ENCODE peak calls at places on chromosomes 7 and 10, in four cellular contexts. One of them, this sample, is unnamed.

GRCh38 chr7:82375713-82376112 is 67.9 kb downstream of the CACNA2D1 start:
- DNase-seq in WTC11: no peak
- DNase-seq in H1: no peak
- DNase-seq in SK-N-SH: no peak
- DNase-seq in this sample: no peak

GRCh38 chr7:155213955-155214327 is 83.7 kb upstream of the INSIG1 start:
- DNase-seq in H1: no peak
- DNase-seq in WTC11: no peak
- DNase-seq in SK-N-SH: no peak
- DNase-seq in this sample: peak

GRCh38 chr10:21650353-21650752 is 116.3 kb downstream of the MLLT10 start:
- DNase-seq in SK-N-SH: peak
- DNase-seq in WTC11: no peak
- DNase-seq in H1: no peak
- DNase-seq in this sample: no peak

GRCh38 chr7:128827248-128827958 is 2.8 kb upstream of the FLNC start:
- DNase-seq in SK-N-SH: peak
- DNase-seq in H1: no peak
- DNase-seq in WTC11: no peak
- DNase-seq in this sample: peak

GRCh38 chr10:31768467-31768866 is 160.2 kb downstream of the ARHGAP12 start:
- DNase-seq in SK-N-SH: no peak
- DNase-seq in WTC11: no peak
- DNase-seq in H1: no peak
- DNase-seq in this sample: no peak

GRCh38 chr7:28151965-28152364 is 28.6 kb downstream of the JAZF1 start:
- DNase-seq in SK-N-SH: no peak
- DNase-seq in H1: no peak
- DNase-seq in WTC11: no peak
- DNase-seq in this sample: no peak

GRCh38 chr10:35690534-35690933 is 48.4 kb upstream of the FZD8 start:
- DNase-seq in H1: no peak
- DNase-seq in SK-N-SH: no peak
- DNase-seq in WTC11: no peak
- DNase-seq in this sample: no peak

GRCh38 chr7:98810166-98810802 is 59.5 kb downstream of the TMEM130 start:
- DNase-seq in WTC11: no peak
- DNase-seq in H1: no peak
- DNase-seq in SK-N-SH: peak
- DNase-seq in this sample: no peak

GRCh38 chr7:106283831-106284515 is 810 bp downstream of the NAMPT start:
- DNase-seq in SK-N-SH: no peak
- DNase-seq in H1: no peak
- DNase-seq in WTC11: no peak
- DNase-seq in this sample: peak

GRCh38 chr7:112740667-112741066 is 49.5 kb downstream of the TMEM168 start:
- DNase-seq in H1: no peak
- DNase-seq in SK-N-SH: no peak
- DNase-seq in WTC11: no peak
- DNase-seq in this sample: no peak

GRCh38 chr10:86068532-86069337 is 297.9 kb downstream of the GRID1 start:
- DNase-seq in WTC11: no peak
- DNase-seq in H1: no peak
- DNase-seq in SK-N-SH: no peak
- DNase-seq in this sample: no peak

GRCh38 chr7:2604608-2605174 is 27.1 kb upstream of the TTYH3 start:
- DNase-seq in WTC11: no peak
- DNase-seq in H1: no peak
- DNase-seq in SK-N-SH: peak
- DNase-seq in this sample: no peak
- TF ChIP-seq TEAD4 in WTC11: no peak
- TF ChIP-seq TEAD4 in H1: no peak
- TF ChIP-seq TEAD4 in SK-N-SH: no peak
- TF ChIP-seq TEAD4 in this sample: no peak

DNA sequence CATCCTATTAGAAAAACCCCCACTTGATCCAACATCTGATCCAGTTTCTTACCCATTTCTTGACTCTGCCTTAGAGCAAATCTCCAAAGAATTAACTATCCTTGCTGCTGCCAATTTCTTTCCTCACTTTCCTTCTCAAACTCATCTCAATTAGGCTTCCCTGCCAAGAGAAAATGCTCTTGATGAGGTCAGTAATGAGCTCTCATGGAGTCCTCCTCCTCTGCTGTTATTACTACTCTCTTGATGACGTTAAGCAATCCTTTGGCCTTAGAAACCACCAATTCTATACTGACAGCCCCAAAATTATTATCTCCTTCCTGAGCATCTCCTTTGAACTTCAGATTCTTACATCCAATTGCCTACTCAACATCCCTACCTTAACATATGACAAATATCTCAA is 162.0 kb upstream of the FAM13C start:
- DNase-seq in H1: no peak
- DNase-seq in SK-N-SH: no peak
- DNase-seq in WTC11: no peak
- DNase-seq in this sample: no peak
- TF ChIP-seq TEAD4 in H1: no peak
- TF ChIP-seq TEAD4 in SK-N-SH: no peak
- TF ChIP-seq TEAD4 in WTC11: no peak
- TF ChIP-seq TEAD4 in this sample: no peak

GRCh38 chr7:388461-388960 is 98.5 kb downstream of the FOXL3 start:
- DNase-seq in WTC11: peak
- DNase-seq in SK-N-SH: no peak
- DNase-seq in H1: no peak
- DNase-seq in this sample: no peak
- TF ChIP-seq TEAD4 in WTC11: no peak
- TF ChIP-seq TEAD4 in SK-N-SH: no peak
- TF ChIP-seq TEAD4 in H1: no peak
- TF ChIP-seq TEAD4 in this sample: no peak

DNA sequence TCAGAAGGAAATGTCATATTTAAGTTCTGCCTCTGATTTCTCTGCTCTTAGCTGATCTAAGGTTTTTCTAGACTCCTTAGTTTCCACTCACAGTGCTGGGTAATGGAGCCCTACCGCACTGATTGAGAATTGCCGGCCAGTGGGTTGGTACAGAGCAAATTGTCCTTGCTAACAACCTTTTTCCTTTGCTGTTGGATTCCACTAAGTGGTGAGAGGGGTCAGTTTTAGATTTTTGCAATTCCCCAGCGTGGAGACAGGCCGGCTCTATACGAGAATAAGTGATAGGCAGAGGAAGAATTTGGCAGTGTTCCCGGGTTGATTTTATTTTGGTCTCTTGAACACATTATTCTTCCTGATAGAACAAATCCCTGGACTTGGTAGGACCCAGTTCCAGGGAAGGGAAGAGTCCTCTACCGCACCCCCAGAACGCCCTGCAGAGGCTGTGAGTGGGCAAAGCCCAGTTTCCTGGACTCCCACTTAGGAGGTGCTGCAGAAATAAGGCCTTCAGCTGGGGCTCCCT is 2.9 kb upstream of the NRP1 start:
- DNase-seq in WTC11: no peak
- DNase-seq in SK-N-SH: no peak
- DNase-seq in H1: no peak
- DNase-seq in this sample: no peak
- TF ChIP-seq TEAD4 in WTC11: no peak
- TF ChIP-seq TEAD4 in SK-N-SH: peak
- TF ChIP-seq TEAD4 in H1: no peak
- TF ChIP-seq TEAD4 in this sample: no peak

GRCh38 chr7:5692112-5692844 is 89.2 kb downstream of the RNF216 start:
- DNase-seq in WTC11: no peak
- DNase-seq in H1: no peak
- DNase-seq in SK-N-SH: peak
- DNase-seq in this sample: no peak
- TF ChIP-seq TEAD4 in WTC11: no peak
- TF ChIP-seq TEAD4 in H1: no peak
- TF ChIP-seq TEAD4 in SK-N-SH: no peak
- TF ChIP-seq TEAD4 in this sample: no peak

GRCh38 chr7:111080495-111081105 is 10.3 kb upstream of the LRRN3 start:
- DNase-seq in WTC11: no peak
- DNase-seq in H1: no peak
- DNase-seq in SK-N-SH: no peak
- DNase-seq in this sample: no peak
- TF ChIP-seq TEAD4 in WTC11: no peak
- TF ChIP-seq TEAD4 in H1: no peak
- TF ChIP-seq TEAD4 in SK-N-SH: no peak
- TF ChIP-seq TEAD4 in this sample: no peak

GRCh38 chr7:151745090-151745638 is 131.8 kb downstream of the PRKAG2 start:
- DNase-seq in SK-N-SH: no peak
- DNase-seq in WTC11: no peak
- DNase-seq in H1: no peak
- DNase-seq in this sample: peak
- TF ChIP-seq TEAD4 in SK-N-SH: no peak
- TF ChIP-seq TEAD4 in WTC11: no peak
- TF ChIP-seq TEAD4 in H1: no peak
- TF ChIP-seq TEAD4 in this sample: no peak

DNA sequence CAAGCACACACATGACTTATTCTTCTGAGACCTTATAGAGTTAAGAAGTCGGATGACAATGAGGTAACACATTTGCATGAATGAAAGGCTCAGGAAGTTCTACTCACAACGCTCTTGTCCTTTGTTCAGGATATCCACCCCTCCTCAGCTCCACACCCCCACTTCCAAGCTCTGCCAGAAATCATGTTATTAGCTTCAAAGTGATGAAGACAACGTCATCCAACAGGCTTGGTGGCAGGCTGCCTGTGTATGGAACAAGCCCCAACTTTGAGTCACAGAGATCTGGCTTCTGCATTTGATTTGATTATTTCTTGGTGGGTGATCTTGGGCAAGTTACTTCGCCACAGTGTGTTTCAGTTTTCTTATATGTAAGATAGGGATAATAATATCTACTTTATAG is 12.4 kb upstream of the BMPER start:
- DNase-seq in H1: no peak
- DNase-seq in SK-N-SH: no peak
- DNase-seq in WTC11: no peak
- DNase-seq in this sample: no peak
- TF ChIP-seq TEAD4 in H1: no peak
- TF ChIP-seq TEAD4 in SK-N-SH: no peak
- TF ChIP-seq TEAD4 in WTC11: no peak
- TF ChIP-seq TEAD4 in this sample: no peak

GRCh38 chr10:22656056-22656455 is 58.3 kb downstream of the PIP4K2A start:
- DNase-seq in WTC11: no peak
- DNase-seq in H1: no peak
- DNase-seq in SK-N-SH: no peak
- DNase-seq in this sample: no peak

GRCh38 chr10:22657566-22658190 is 56.7 kb downstream of the PIP4K2A start:
- DNase-seq in SK-N-SH: no peak
- DNase-seq in WTC11: no peak
- DNase-seq in H1: no peak
- DNase-seq in this sample: no peak

GRCh38 chr10:22658745-22659410 is 55.5 kb downstream of the PIP4K2A start:
- DNase-seq in WTC11: no peak
- DNase-seq in SK-N-SH: no peak
- DNase-seq in H1: no peak
- DNase-seq in this sample: no peak

GRCh38 chr10:22655312-22655973 is 58.9 kb downstream of the PIP4K2A start:
- DNase-seq in H1: no peak
- DNase-seq in SK-N-SH: no peak
- DNase-seq in WTC11: no peak
- DNase-seq in this sample: no peak

DNA sequence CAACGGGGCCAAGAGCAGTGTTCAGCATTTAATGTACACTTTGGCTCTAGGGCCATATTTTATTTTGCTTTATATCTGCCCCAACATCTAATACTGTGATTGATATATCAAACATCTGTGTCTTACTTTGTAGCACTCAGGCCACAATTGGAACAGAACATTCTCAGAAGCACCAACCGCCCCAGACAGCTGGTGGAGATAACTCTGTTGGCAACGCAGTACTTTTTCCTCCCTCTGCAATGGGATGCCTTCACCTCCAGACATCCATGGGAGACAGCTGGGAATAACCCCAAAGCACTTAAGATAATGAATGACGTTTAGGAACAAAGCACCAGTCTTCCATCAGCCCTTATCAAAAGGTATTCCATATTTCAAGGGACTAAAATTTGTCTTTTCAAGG is 57.4 kb downstream of the PIP4K2A start:
- DNase-seq in SK-N-SH: no peak
- DNase-seq in H1: no peak
- DNase-seq in WTC11: no peak
- DNase-seq in this sample: no peak
- TF ChIP-seq TEAD4 in SK-N-SH: no peak
- TF ChIP-seq TEAD4 in H1: no peak
- TF ChIP-seq TEAD4 in WTC11: no peak
- TF ChIP-seq TEAD4 in this sample: no peak